ENCODE peak calls at places on chromosomes 11 and 22, in six cellular contexts. One of them, this sample, is unnamed. For H3K27me3, the result is how much of the 10 kb centered on the place peaks cover.

GRCh38 chr11:62431171-62431895 is 12.5 kb downstream of the SCGB1A1 start:
- DNase-seq in cardiac muscle cell: no peak
- DNase-seq in PC-3: peak
- DNase-seq in upper lobe of right lung: no peak
- DNase-seq in Peyer's patch: no peak
- DNase-seq in neural progenitor cell: no peak
- DNase-seq in this sample: no peak

GRCh38 chr11:2813141-2813908 is 72.2 kb downstream of the CDKN1C start:
- DNase-seq in cardiac muscle cell: peak
- DNase-seq in PC-3: no peak
- DNase-seq in upper lobe of right lung: peak
- DNase-seq in Peyer's patch: no peak
- DNase-seq in neural progenitor cell: no peak
- DNase-seq in this sample: no peak

GRCh38 chr11:103844327-103845215 is 191.9 kb upstream of the DDI1 start:
- DNase-seq in cardiac muscle cell: no peak
- DNase-seq in PC-3: no peak
- DNase-seq in upper lobe of right lung: no peak
- DNase-seq in Peyer's patch: no peak
- DNase-seq in neural progenitor cell: no peak
- DNase-seq in this sample: no peak

GRCh38 chr11:97574976-97575665 is 1185.3 kb downstream of the JRKL start:
- DNase-seq in cardiac muscle cell: no peak
- DNase-seq in PC-3: peak
- DNase-seq in upper lobe of right lung: no peak
- DNase-seq in Peyer's patch: no peak
- DNase-seq in neural progenitor cell: no peak
- DNase-seq in this sample: no peak

GRCh38 chr11:117020873-117021564 is 77.2 kb downstream of the SIK3 start:
- DNase-seq in cardiac muscle cell: no peak
- DNase-seq in PC-3: no peak
- DNase-seq in upper lobe of right lung: no peak
- DNase-seq in Peyer's patch: no peak
- DNase-seq in neural progenitor cell: no peak
- DNase-seq in this sample: no peak

GRCh38 chr22:50210378-50211139 is 9.7 kb downstream of the SELENOO start:
- DNase-seq in cardiac muscle cell: no peak
- DNase-seq in PC-3: no peak
- DNase-seq in upper lobe of right lung: no peak
- DNase-seq in Peyer's patch: no peak
- DNase-seq in neural progenitor cell: no peak
- DNase-seq in this sample: no peak

GRCh38 chr11:3123316-3123715 is 41.8 kb downstream of the OSBPL5 start:
- DNase-seq in cardiac muscle cell: no peak
- DNase-seq in PC-3: no peak
- DNase-seq in upper lobe of right lung: peak
- DNase-seq in Peyer's patch: no peak
- DNase-seq in neural progenitor cell: no peak
- DNase-seq in this sample: peak

GRCh38 chr11:72755794-72756285 is 3.6 kb upstream of the ARAP1 start:
- DNase-seq in cardiac muscle cell: no peak
- DNase-seq in PC-3: no peak
- DNase-seq in upper lobe of right lung: no peak
- DNase-seq in Peyer's patch: no peak
- DNase-seq in neural progenitor cell: no peak
- DNase-seq in this sample: no peak

GRCh38 chr11:3201677-3202181 is 16.9 kb downstream of the MRGPRG start:
- DNase-seq in cardiac muscle cell: no peak
- DNase-seq in PC-3: no peak
- DNase-seq in upper lobe of right lung: no peak
- DNase-seq in Peyer's patch: no peak
- DNase-seq in neural progenitor cell: no peak
- DNase-seq in this sample: no peak

GRCh38 chr11:120384476-120384875 is 48.3 kb downstream of the ARHGEF12 start:
- DNase-seq in cardiac muscle cell: no peak
- DNase-seq in PC-3: no peak
- DNase-seq in upper lobe of right lung: no peak
- DNase-seq in Peyer's patch: no peak
- DNase-seq in neural progenitor cell: no peak
- DNase-seq in this sample: no peak

GRCh38 chr11:112697779-112698178 is 263.4 kb upstream of the NCAM1 start:
- DNase-seq in cardiac muscle cell: no peak
- DNase-seq in PC-3: no peak
- DNase-seq in upper lobe of right lung: no peak
- DNase-seq in Peyer's patch: no peak
- DNase-seq in neural progenitor cell: no peak
- DNase-seq in this sample: no peak

GRCh38 chr11:65558785-65559509 is 788 bp upstream of the LTBP3 start:
- DNase-seq in cardiac muscle cell: no peak
- DNase-seq in PC-3: no peak
- DNase-seq in upper lobe of right lung: no peak
- DNase-seq in Peyer's patch: no peak
- DNase-seq in neural progenitor cell: no peak
- DNase-seq in this sample: no peak

GRCh38 chr11:75508051-75508561 is 17.6 kb downstream of the GDPD5 start:
- DNase-seq in cardiac muscle cell: no peak
- DNase-seq in PC-3: no peak
- DNase-seq in upper lobe of right lung: no peak
- DNase-seq in Peyer's patch: peak
- DNase-seq in neural progenitor cell: no peak
- DNase-seq in this sample: no peak

GRCh38 chr22:40922484-40923303 is 28.5 kb upstream of the RBX1 start:
- DNase-seq in cardiac muscle cell: peak
- DNase-seq in PC-3: peak
- DNase-seq in upper lobe of right lung: no peak
- DNase-seq in Peyer's patch: no peak
- DNase-seq in neural progenitor cell: peak
- DNase-seq in this sample: peak

GRCh38 chr11:45093761-45094455 is 52.5 kb upstream of the PRDM11 start:
- DNase-seq in cardiac muscle cell: no peak
- DNase-seq in PC-3: no peak
- DNase-seq in upper lobe of right lung: no peak
- DNase-seq in Peyer's patch: peak
- DNase-seq in neural progenitor cell: no peak
- DNase-seq in this sample: no peak

GRCh38 chr11:69209936-69210659 is 54.4 kb downstream of the SMIM38 start:
- DNase-seq in cardiac muscle cell: no peak
- DNase-seq in PC-3: no peak
- DNase-seq in upper lobe of right lung: peak
- DNase-seq in Peyer's patch: peak
- DNase-seq in neural progenitor cell: no peak
- DNase-seq in this sample: no peak

GRCh38 chr22:40524392-40525249 is 111.9 kb downstream of the MRTFA start:
- DNase-seq in cardiac muscle cell: no peak
- DNase-seq in PC-3: peak
- DNase-seq in upper lobe of right lung: no peak
- DNase-seq in Peyer's patch: no peak
- DNase-seq in neural progenitor cell: no peak
- DNase-seq in this sample: no peak

GRCh38 chr22:30332994-30333706 is 6.4 kb upstream of the TBC1D10A start:
- DNase-seq in cardiac muscle cell: no peak
- DNase-seq in PC-3: no peak
- DNase-seq in upper lobe of right lung: no peak
- DNase-seq in Peyer's patch: no peak
- DNase-seq in neural progenitor cell: no peak
- DNase-seq in this sample: no peak

GRCh38 chr11:30935861-30936260 is 349.7 kb upstream of the MPPED2 start:
- DNase-seq in cardiac muscle cell: no peak
- DNase-seq in PC-3: no peak
- DNase-seq in upper lobe of right lung: no peak
- DNase-seq in Peyer's patch: no peak
- DNase-seq in neural progenitor cell: no peak
- DNase-seq in this sample: no peak

GRCh38 chr11:2929511-2929879 is 275 bp upstream of the PHLDA2 start:
- DNase-seq in cardiac muscle cell: no peak
- DNase-seq in PC-3: peak
- DNase-seq in upper lobe of right lung: peak
- DNase-seq in Peyer's patch: peak
- DNase-seq in neural progenitor cell: peak
- DNase-seq in this sample: peak

GRCh38 chr11:3367221-3367620 is 11.7 kb downstream of the ZNF195 start:
- DNase-seq in cardiac muscle cell: no peak
- DNase-seq in PC-3: no peak
- DNase-seq in upper lobe of right lung: no peak
- DNase-seq in Peyer's patch: no peak
- DNase-seq in neural progenitor cell: no peak
- DNase-seq in this sample: no peak

GRCh38 chr11:119615003-119615878 is 113.8 kb downstream of the NECTIN1 start:
- DNase-seq in cardiac muscle cell: no peak
- DNase-seq in PC-3: peak
- DNase-seq in upper lobe of right lung: no peak
- DNase-seq in Peyer's patch: no peak
- DNase-seq in neural progenitor cell: no peak
- DNase-seq in this sample: peak

GRCh38 chr11:69014084-69014935 is 1.3 kb upstream of the MRGPRF start:
- DNase-seq in cardiac muscle cell: peak
- DNase-seq in PC-3: no peak
- DNase-seq in upper lobe of right lung: no peak
- DNase-seq in Peyer's patch: peak
- DNase-seq in neural progenitor cell: peak
- DNase-seq in this sample: no peak

GRCh38 chr11:40514124-40514523 is 945.3 kb downstream of the LRRC4C start:
- DNase-seq in cardiac muscle cell: no peak
- DNase-seq in PC-3: peak
- DNase-seq in upper lobe of right lung: no peak
- DNase-seq in Peyer's patch: no peak
- DNase-seq in neural progenitor cell: no peak
- DNase-seq in this sample: no peak

DNA sequence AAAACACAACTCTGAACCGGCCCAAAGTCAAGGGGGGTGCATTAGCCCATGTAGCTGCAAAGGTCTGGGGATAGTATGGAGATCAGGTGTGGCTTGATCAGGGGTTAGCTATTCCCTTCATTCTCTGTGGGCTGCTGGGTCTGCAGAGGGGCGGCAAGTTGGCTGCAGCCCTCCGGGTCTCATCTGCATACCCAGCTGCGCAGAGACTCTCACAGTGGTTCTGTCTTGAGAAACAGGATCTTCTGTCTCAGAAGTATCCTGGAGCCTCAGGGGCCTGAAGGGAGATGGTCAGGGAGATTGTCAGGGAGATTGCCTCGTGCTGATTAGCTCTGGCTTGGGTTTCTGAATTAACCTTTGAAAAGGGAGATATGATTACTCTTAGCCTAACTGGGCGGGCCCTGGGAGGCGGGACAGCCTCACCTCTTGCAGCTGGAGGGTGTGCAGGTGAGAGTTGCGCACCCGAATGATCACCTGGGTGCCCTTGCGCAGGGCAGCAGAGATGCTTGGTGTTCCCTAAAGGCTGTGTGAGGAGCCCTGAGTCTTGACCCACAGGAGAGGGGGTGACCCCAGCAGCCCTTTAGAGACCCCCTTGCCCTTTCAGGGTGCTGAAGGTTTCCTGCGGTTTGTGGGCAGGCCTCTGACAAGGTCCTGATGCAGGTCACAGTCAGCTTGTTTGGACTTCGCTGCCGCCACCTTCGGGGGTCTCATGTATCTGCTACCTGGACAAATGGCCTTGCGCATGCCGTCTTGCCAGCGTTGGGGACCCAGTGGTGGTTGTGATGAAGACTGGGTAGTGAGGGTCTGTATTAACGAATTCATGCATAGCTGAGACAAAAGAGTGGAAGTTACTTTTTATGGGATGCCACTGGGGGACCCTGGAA is 7.3 kb downstream of the ARHGAP8 start:
- DNase-seq in cardiac muscle cell: no peak
- DNase-seq in PC-3: no peak
- DNase-seq in upper lobe of right lung: no peak
- DNase-seq in Peyer's patch: no peak
- DNase-seq in neural progenitor cell: no peak
- DNase-seq in this sample: no peak
- H3K27me3 ChIP-seq in cardiac muscle cell: under half
- H3K27me3 ChIP-seq in PC-3: under half
- H3K27me3 ChIP-seq in upper lobe of right lung: under half
- H3K27me3 ChIP-seq in Peyer's patch: under half
- H3K27me3 ChIP-seq in neural progenitor cell: under half
- H3K27me3 ChIP-seq in this sample: under half

GRCh38 chr11:992577-992976 is 43.9 kb downstream of the MUC6 start:
- DNase-seq in cardiac muscle cell: no peak
- DNase-seq in PC-3: no peak
- DNase-seq in upper lobe of right lung: no peak
- DNase-seq in Peyer's patch: no peak
- DNase-seq in neural progenitor cell: no peak
- DNase-seq in this sample: no peak
- H3K27ac ChIP-seq in cardiac muscle cell: no peak
- H3K27ac ChIP-seq in PC-3: no peak
- H3K27ac ChIP-seq in upper lobe of right lung: no peak
- H3K27ac ChIP-seq in Peyer's patch: no peak
- H3K27ac ChIP-seq in neural progenitor cell: no peak
- H3K27ac ChIP-seq in this sample: no peak

GRCh38 chr22:36397767-36398093 is 10.0 kb upstream of the MYH9 start:
- DNase-seq in cardiac muscle cell: no peak
- DNase-seq in PC-3: no peak
- DNase-seq in upper lobe of right lung: no peak
- DNase-seq in Peyer's patch: no peak
- DNase-seq in neural progenitor cell: no peak
- DNase-seq in this sample: no peak

GRCh38 chr22:36395061-36395849 is 7.5 kb upstream of the MYH9 start:
- DNase-seq in cardiac muscle cell: no peak
- DNase-seq in PC-3: peak
- DNase-seq in upper lobe of right lung: peak
- DNase-seq in Peyer's patch: no peak
- DNase-seq in neural progenitor cell: no peak
- DNase-seq in this sample: peak

GRCh38 chr22:36398602-36399472 is 11.1 kb upstream of the MYH9 start:
- DNase-seq in cardiac muscle cell: no peak
- DNase-seq in PC-3: peak
- DNase-seq in upper lobe of right lung: no peak
- DNase-seq in Peyer's patch: peak
- DNase-seq in neural progenitor cell: no peak
- DNase-seq in this sample: no peak

GRCh38 chr22:36395922-36396321 is 8.2 kb upstream of the MYH9 start:
- DNase-seq in cardiac muscle cell: no peak
- DNase-seq in PC-3: peak
- DNase-seq in upper lobe of right lung: no peak
- DNase-seq in Peyer's patch: no peak
- DNase-seq in neural progenitor cell: no peak
- DNase-seq in this sample: no peak

GRCh38 chr22:36397081-36397766 is 9.5 kb upstream of the MYH9 start:
- DNase-seq in cardiac muscle cell: no peak
- DNase-seq in PC-3: peak
- DNase-seq in upper lobe of right lung: peak
- DNase-seq in Peyer's patch: no peak
- DNase-seq in neural progenitor cell: no peak
- DNase-seq in this sample: no peak
- TF ChIP-seq CTCF in cardiac muscle cell: no peak
- TF ChIP-seq CTCF in PC-3: no peak
- TF ChIP-seq CTCF in upper lobe of right lung: no peak
- TF ChIP-seq CTCF in Peyer's patch: no peak
- TF ChIP-seq CTCF in neural progenitor cell: no peak
- TF ChIP-seq CTCF in this sample: no peak

DNA sequence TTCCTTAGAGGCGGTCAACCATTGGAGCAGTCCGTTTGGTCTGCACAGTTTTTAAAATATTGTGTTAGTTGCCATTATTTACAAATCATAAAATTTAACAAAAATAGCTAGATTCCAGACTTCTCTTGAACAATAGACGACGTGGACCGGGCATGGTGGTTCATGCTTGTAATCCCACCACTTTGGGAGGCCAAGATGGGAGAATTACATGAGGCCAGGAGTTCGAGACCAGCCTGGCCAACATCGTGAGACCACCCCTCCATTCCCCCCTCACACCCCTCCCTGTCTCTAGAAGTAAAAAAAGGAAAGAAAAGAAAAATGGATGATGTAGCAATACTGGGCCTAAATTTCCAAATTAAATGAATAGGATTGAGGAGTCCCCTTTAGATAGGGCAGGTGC is 965 bp downstream of the SLC37A2 start:
- DNase-seq in cardiac muscle cell: no peak
- DNase-seq in PC-3: no peak
- DNase-seq in upper lobe of right lung: no peak
- DNase-seq in Peyer's patch: no peak
- DNase-seq in neural progenitor cell: no peak
- DNase-seq in this sample: no peak
- H3K27me3 ChIP-seq in cardiac muscle cell: half or more
- H3K27me3 ChIP-seq in PC-3: under half
- H3K27me3 ChIP-seq in upper lobe of right lung: under half
- H3K27me3 ChIP-seq in Peyer's patch: under half
- H3K27me3 ChIP-seq in neural progenitor cell: half or more
- H3K27me3 ChIP-seq in this sample: under half

This sample was measured in prostate gland.